ENCODE peak calls at places on chromosomes 6 and 20, in four cellular contexts. R is iris pigment epithelial cell, D is nucleus accumbens, P is RCC 7860. I is an unnamed sample.

GRCh38 chr20:25076731-25077609 is 5.0 kb downstream of the VSX1 start:
- DNase-seq in D (no peak), R (peak), P (no peak), I (no peak)

GRCh38 chr20:24762791-24763350 is 186.2 kb upstream of the CST7 start:
- DNase-seq in P (no peak), D (no peak), R (no peak), I (no peak)

GRCh38 chr6:53483423-53484353 is 61.2 kb downstream of the GCLC start:
- DNase-seq in R (peak), P (no peak), D (peak), I (peak)

GRCh38 chr20:42688576-42688975 is 501.1 kb downstream of the PTPRT start:
- DNase-seq in R (no peak), P (no peak), D (no peak), I (no peak)

GRCh38 chr20:845967-846893 is 12.7 kb downstream of the FAM110A start:
- DNase-seq in R (no peak), P (no peak), D (no peak), I (no peak)

GRCh38 chr6:118968416-118968815 is 33.5 kb upstream of the MCM9 start:
- DNase-seq in R (peak), P (no peak), D (no peak), I (peak)

GRCh38 chr6:106223300-106223930 is 102.1 kb downstream of the ATG5 start:
- DNase-seq in D (peak), R (peak), P (peak), I (peak)

GRCh38 chr6:10316327-10316726 is 98.5 kb downstream of the TFAP2A start:
- DNase-seq in P (no peak), R (peak), D (peak), I (peak)

GRCh38 chr6:147833607-147834006 is 325.1 kb downstream of the SAMD5 start:
- DNase-seq in R (no peak), P (no peak), D (no peak), I (no peak)

GRCh38 chr20:4370856-4371255 is 350.9 kb upstream of the PRND start:
- DNase-seq in R (no peak), D (no peak), P (no peak), I (no peak)

GRCh38 chr6:108897371-108897770 is 49.1 kb downstream of the ARMC2 start:
- DNase-seq in D (no peak), P (no peak), R (peak), I (no peak)

GRCh38 chr6:118668761-118669411 is 17.5 kb upstream of the CEP85L start:
- DNase-seq in D (no peak), P (no peak), R (peak), I (no peak)

GRCh38 chr6:122033564-122034181 is 365.8 kb upstream of the HSF2 start:
- DNase-seq in R (peak), D (no peak), P (peak), I (peak)

GRCh38 chr6:70413829-70414494 is 654 bp downstream of the FAM135A start:
- DNase-seq in R (no peak), D (no peak), P (no peak), I (peak)

GRCh38 chr20:9458075-9458818 is 56.1 kb upstream of the LAMP5 start:
- DNase-seq in R (peak), P (no peak), D (no peak), I (no peak)

GRCh38 chr6:149331871-149332270 is 14.4 kb downstream of the TAB2 start:
- DNase-seq in D (no peak), R (no peak), P (no peak), I (no peak)

GRCh38 chr20:35831029-35831428 is 59.2 kb downstream of the PHF20 start:
- DNase-seq in P (no peak), D (no peak), R (peak), I (no peak)

GRCh38 chr20:12955611-12956010 is 53.2 kb upstream of the SPTLC3 start:
- DNase-seq in P (no peak), R (no peak), D (no peak), I (no peak)

GRCh38 chr20:22962567-22963439 is 72.3 kb upstream of the SSTR4 start:
- DNase-seq in P (peak), R (no peak), D (no peak), I (no peak)

GRCh38 chr20:57310821-57311514 is 18.6 kb upstream of the SPO11 start:
- DNase-seq in R (no peak), D (no peak), P (no peak), I (no peak)

GRCh38 chr6:137829641-137830083 is 37.4 kb upstream of the TNFAIP3 start:
- DNase-seq in P (peak), D (no peak), R (peak), I (no peak)

GRCh38 chr6:168056892-168057527 is 22.0 kb downstream of the FRMD1 start:
- DNase-seq in R (no peak), D (no peak), P (no peak), I (no peak)

GRCh38 chr6:156538875-156539660 is 238.1 kb upstream of the ARID1B start:
- DNase-seq in D (peak), P (no peak), R (no peak), I (no peak)

GRCh38 chr6:152952866-152953509 is 29.9 kb downstream of the FBXO5 start:
- DNase-seq in P (peak), R (peak), D (no peak), I (no peak)

GRCh38 chr6:150537893-150538292 is 61.8 kb upstream of the PLEKHG1 start:
- DNase-seq in P (no peak), R (no peak), D (no peak), I (no peak)

GRCh38 chr6:65170273-65170672 is 536.8 kb downstream of the EYS start:
- DNase-seq in D (no peak), R (peak), P (no peak), I (no peak)

GRCh38 chr6:15907914-15908518 is 220.9 kb upstream of the MYLIP start:
- DNase-seq in R (no peak), D (no peak), P (no peak), I (no peak)

GRCh38 chr20:59015812-59016711 is 3.2 kb upstream of the TUBB1 start:
- DNase-seq in P (no peak), R (no peak), D (no peak), I (no peak)

GRCh38 chr20:63525185-63525584 is 4.6 kb downstream of the PPDPF start:
- DNase-seq in D (no peak), P (no peak), R (no peak), I (no peak)

GRCh38 chr20:59082981-59083380 is 40.4 kb upstream of the PRELID3B start:
- DNase-seq in P (no peak), R (peak), D (no peak), I (no peak)

GRCh38 chr20:51220293-51220706 is 197.4 kb upstream of the KCNG1 start:
- DNase-seq in D (peak), R (no peak), P (no peak), I (peak)

GRCh38 chr6:5433324-5433723 is 172.0 kb downstream of the FARS2 start:
- DNase-seq in P (no peak), D (no peak), R (no peak), I (no peak)

GRCh38 chr20:37407117-37407566 is 61.2 kb downstream of the SRC start:
- DNase-seq in P (no peak), D (no peak), R (no peak), I (no peak)

GRCh38 chr20:13995841-13996240 is 525 bp downstream of the MACROD2 start:
- DNase-seq in D (peak), R (no peak), P (no peak), I (peak)

GRCh38 chr6:4506806-4507205 is 269.4 kb upstream of the CDYL start:
- DNase-seq in D (no peak), P (no peak), R (no peak), I (no peak)

GRCh38 chr6:144659202-144659731 is 374.1 kb downstream of the UTRN start:
- DNase-seq in R (peak), P (peak), D (no peak), I (no peak)

I was measured in putamen.